ENCODE peak calls at places on chromosomes 2 and 18, in five cellular contexts. D is body of pancreas, B is ovary, V is esophagus muscularis mucosa, H is GM12878. N is an unnamed sample. For H3K4me1, the result is how much of the 10 kb centered on the place peaks cover.

GRCh38 chr2:118250463-118250862 is 162.2 kb downstream of the INSIG2 start:
- DNase-seq in V (no peak), B (no peak), H (no peak), D (no peak), N (no peak)

GRCh38 chr2:217694296-217694695 is 308.5 kb downstream of the TNS1 start:
- DNase-seq in B (no peak), V (no peak), H (no peak), D (no peak), N (no peak)

GRCh38 chr2:36918307-36918706 is 48.0 kb downstream of the STRN start:
- DNase-seq in H (no peak), D (no peak), B (no peak), V (no peak), N (no peak)

GRCh38 chr18:11008544-11008943 is 140.8 kb downstream of the PIEZO2 start:
- DNase-seq in V (peak), H (no peak), D (no peak), B (no peak), N (no peak)

GRCh38 chr2:151632993-151633592 is 101.2 kb downstream of the NEB start:
- DNase-seq in D (no peak), V (no peak), H (no peak), B (no peak), N (no peak)

GRCh38 chr2:235223011-235223410 is 270.8 kb upstream of the AGAP1 start:
- DNase-seq in D (no peak), V (peak), B (no peak), H (no peak), N (no peak)

GRCh38 chr2:1489486-1489885 is 76.2 kb downstream of the TPO start:
- DNase-seq in B (no peak), H (no peak), V (no peak), D (no peak), N (no peak)

GRCh38 chr2:14182227-14182946 is 450.1 kb upstream of the LRATD1 start:
- DNase-seq in D (no peak), B (no peak), V (no peak), H (no peak), N (no peak)

GRCh38 chr2:7020939-7021470 is 103.8 kb downstream of the RNF144A start:
- DNase-seq in D (no peak), B (no peak), H (no peak), V (no peak), N (no peak)

GRCh38 chr2:60882971-60883753 is 1.8 kb downstream of the REL start:
- DNase-seq in H (peak), B (no peak), V (no peak), D (no peak), N (no peak)
- H3K4me1 ChIP-seq in H (under half), B (under half), V (under half), D (under half), N (under half)

DNA sequence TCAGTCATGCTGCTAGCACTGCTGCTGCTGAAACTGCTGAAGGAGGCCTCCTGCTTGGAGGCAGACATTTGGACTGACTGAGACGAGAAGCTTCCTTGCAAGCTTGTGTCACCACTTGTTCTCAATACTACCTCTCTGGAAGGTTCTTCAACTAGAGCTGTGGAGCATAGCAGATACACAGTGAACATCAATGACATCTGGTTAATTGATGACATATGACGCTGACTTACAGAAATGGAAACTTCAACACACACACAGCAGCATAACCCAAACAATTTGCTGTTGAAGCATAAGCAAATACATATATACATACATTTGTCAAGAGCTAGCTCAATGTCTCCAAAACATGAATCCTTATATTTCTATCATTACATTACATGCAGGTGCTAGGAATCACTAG is 47.3 kb downstream of the PLEKHA3 start:
- DNase-seq in B (no peak), D (no peak), V (peak), H (no peak), N (no peak)
- TF ChIP-seq CTCF in B (no peak), D (no peak), V (no peak), H (no peak), N (no peak)

GRCh38 chr2:191693778-191694177 is 15.8 kb downstream of the NABP1 start:
- DNase-seq in B (no peak), V (no peak), D (no peak), H (no peak), N (no peak)

GRCh38 chr2:191691898-191692297 is 14.0 kb downstream of the NABP1 start:
- DNase-seq in B (no peak), H (no peak), D (no peak), V (no peak), N (no peak)

GRCh38 chr2:191692502-191693115 is 14.7 kb downstream of the NABP1 start:
- DNase-seq in B (no peak), D (no peak), H (no peak), V (no peak), N (no peak)

GRCh38 chr2:191691016-191691725 is 13.2 kb downstream of the NABP1 start:
- DNase-seq in V (no peak), D (peak), B (no peak), H (peak), N (no peak)

GRCh38 chr2:191693151-191693550 is 15.2 kb downstream of the NABP1 start:
- DNase-seq in B (no peak), D (no peak), H (no peak), V (no peak), N (no peak)
- TF ChIP-seq POLR2A in B (no peak), D (no peak), H (peak), V (no peak), N (no peak)

GRCh38 chr18:50775207-50775606 is 44.6 kb downstream of the MRO start:
- DNase-seq in H (no peak), D (no peak), V (no peak), B (no peak), N (no peak)
- H3K4me1 ChIP-seq in H (under half), D (under half), V (under half), B (under half), N (under half)

GRCh38 chr2:222024934-222025890 is 273.6 kb downstream of the PAX3 start:
- DNase-seq in B (no peak), H (no peak), V (no peak), D (no peak), N (no peak)
- TF ChIP-seq CTCF in B (no peak), H (peak), V (peak), D (peak), N (peak)

GRCh38 chr18:26210147-26210546 is 16.1 kb upstream of the TAF4B start:
- DNase-seq in B (no peak), H (no peak), V (no peak), D (no peak), N (no peak)

DNA sequence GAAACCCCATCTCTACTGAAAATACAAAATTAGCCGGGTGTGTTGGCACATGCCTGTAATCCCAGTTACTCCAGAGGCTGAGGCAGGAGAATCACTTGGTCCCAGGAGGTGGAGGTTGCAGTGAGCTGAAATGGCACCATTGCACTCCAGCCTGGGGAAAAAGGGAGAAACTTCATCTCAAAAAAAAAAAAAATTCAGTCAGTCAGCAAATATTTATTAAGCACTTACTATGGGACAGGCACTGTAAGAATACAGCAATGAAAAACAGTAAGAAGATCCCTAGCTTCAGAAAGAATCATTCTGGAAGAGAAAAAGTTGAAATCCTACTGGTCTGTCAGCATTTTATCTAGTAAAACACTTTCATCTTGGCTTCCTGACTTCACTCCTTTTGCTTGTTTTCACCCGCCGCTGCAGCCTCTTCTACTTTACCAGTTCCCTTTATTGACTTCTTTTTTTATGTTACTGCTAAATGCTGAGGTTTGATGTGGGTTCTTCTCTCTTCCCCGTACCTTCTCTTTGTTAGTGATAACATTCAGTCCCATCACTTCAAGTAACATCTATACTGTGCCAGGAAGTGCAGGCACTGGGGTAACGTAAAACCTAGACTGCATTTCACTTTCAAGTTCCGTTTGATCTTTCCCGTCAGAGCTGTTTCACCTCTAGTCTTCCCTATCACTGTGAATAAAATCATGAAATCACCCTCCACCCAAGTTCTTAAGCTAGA is 10.8 kb upstream of the TAF4B start:
- DNase-seq in H (peak), V (no peak), D (no peak), B (no peak), N (no peak)
- TF ChIP-seq POLR2A in H (no peak), V (no peak), D (no peak), B (no peak), N (no peak)

GRCh38 chr18:48994044-48994651 is 43.4 kb upstream of the SMAD7 start:
- DNase-seq in H (no peak), B (no peak), D (no peak), V (no peak), N (no peak)
- H3K4me1 ChIP-seq in H (under half), B (under half), D (under half), V (half or more), N (under half)

GRCh38 chr2:238305092-238305862 is 15.0 kb upstream of the TRAF3IP1 start:
- DNase-seq in H (no peak), D (peak), V (no peak), B (no peak), N (no peak)

GRCh38 chr2:238304116-238304515 is 15.7 kb upstream of the PER2 start:
- DNase-seq in V (no peak), D (peak), B (peak), H (no peak), N (no peak)

GRCh38 chr2:238308177-238308576 is 12.1 kb upstream of the TRAF3IP1 start:
- DNase-seq in D (no peak), H (no peak), V (no peak), B (no peak), N (peak)

GRCh38 chr2:238306680-238306998 is 13.7 kb upstream of the TRAF3IP1 start:
- DNase-seq in B (no peak), D (no peak), H (no peak), V (no peak), N (peak)

DNA sequence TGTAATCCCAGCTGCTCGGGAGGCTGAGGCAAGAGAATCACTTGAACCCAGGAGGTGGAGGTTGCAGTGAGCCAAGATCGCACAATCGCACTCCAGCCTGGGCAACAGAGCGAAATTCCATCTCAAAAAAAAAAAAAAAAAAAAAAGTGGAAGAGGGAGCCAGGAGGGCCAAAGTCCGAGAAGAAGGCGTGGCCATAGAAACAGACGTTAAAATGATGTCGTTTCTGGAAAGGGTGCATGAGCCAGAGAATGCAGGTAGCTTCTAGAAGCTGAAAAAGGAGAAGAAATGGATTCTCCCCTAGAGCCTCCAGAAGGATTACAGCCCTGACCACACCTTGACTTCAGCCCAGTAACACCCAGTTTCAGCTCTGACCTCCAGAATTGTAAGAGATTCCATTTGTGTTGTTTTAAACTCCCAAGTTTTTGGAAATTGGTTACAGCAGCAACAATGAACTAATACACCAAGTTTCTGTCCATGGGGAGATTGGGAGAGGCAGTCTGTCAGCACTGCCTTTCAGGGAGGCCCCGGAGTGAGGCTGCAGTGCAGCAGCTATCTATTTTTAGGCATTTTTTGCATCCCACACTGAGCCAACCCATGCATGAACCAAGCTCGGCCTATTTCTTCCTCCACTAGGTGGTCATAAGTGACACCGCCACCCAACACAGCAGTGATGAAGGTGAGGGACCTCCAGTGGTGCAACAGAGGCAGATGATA is 14.2 kb upstream of the TRAF3IP1 start:
- DNase-seq in H (no peak), B (no peak), V (no peak), D (peak), N (no peak)
- TF ChIP-seq CTCF in H (no peak), B (no peak), V (no peak), D (no peak), N (no peak)